ENCODE peak calls at places on chromosomes 16 and 17, in nine cellular contexts. I is T47D; M is effector memory CD4-positive, alpha-beta T cell; W is myocyte; U is NCI-H2029 treated with DMSO at 0.1 percent for 48 hours; P is astrocyte of the cerebellum; X is CD8-positive, alpha-beta memory T cell; A is activated naive CD4-positive, alpha-beta T cell treated with anti-CD3 and anti-CD28 coated beads, Interleukin-2, amount 10 ng/mL, durations not matched to agents 7 days and 5 days; J is stimulated activated CD4-positive, alpha-beta T cell treated with anti-CD3 and anti-CD28 coated beads, TNF-alpha, amount 100 ng/mL, for 24 hours. S is an unnamed sample.
A peak's percentile ranks its signal among the peaks of the same experiment; 100 is the strongest.

GRCh38 chr16:56279132-56279531 is 87.8 kb downstream of the GNAO1 start:
- DNase-seq in I (no peak), M (peak; percentile 55), W (no peak), U (no peak), P (no peak), X (peak; percentile 72), A (peak; percentile 75), J (peak; percentile 56), S (peak; percentile 57)

GRCh38 chr16:27239906-27240655 is 28.5 kb downstream of the NSMCE1 start:
- DNase-seq in I (no peak), M (no peak), W (no peak), U (no peak), P (no peak), X (no peak), A (peak; percentile 16), J (no peak), S (no peak)

GRCh38 chr17:60901222-60901621 is 223.6 kb downstream of the BCAS3 start:
- DNase-seq in I (no peak), M (no peak), W (peak; percentile 18), U (no peak), P (no peak), X (no peak), A (no peak), J (no peak), S (no peak)

GRCh38 chr17:81978901-81979298 is 1.5 kb downstream of the ASPSCR1 start:
- DNase-seq in I (no peak), M (no peak), W (no peak), U (no peak), P (no peak), X (no peak), A (no peak), J (no peak), S (no peak)

GRCh38 chr17:78839762-78840529 is 668 bp downstream of the USP36 start:
- DNase-seq in I (peak; percentile 40), M (peak; percentile 39), W (peak; percentile 37), U (no peak), P (no peak), X (peak; percentile 73), A (peak; percentile 71), J (peak; percentile 45), S (peak; percentile 73)

GRCh38 chr16:83906690-83907089 is 7.8 kb downstream of the MLYCD start:
- DNase-seq in I (no peak), M (no peak), W (no peak), U (no peak), P (no peak), X (no peak), A (no peak), J (no peak), S (no peak)

GRCh38 chr17:42408076-42408475 is 15.0 kb downstream of the CAVIN1 start:
- DNase-seq in I (no peak), M (no peak), W (peak; percentile 68), U (no peak), P (no peak), X (no peak), A (no peak), J (no peak), S (no peak)

GRCh38 chr16:72501739-72502653 is 330.0 kb upstream of the PMFBP1 start:
- DNase-seq in I (peak; percentile 54), M (no peak), W (peak; percentile 84), U (no peak), P (peak; percentile 71), X (no peak), A (peak; percentile 55), J (peak; percentile 22), S (no peak)

GRCh38 chr17:31740611-31741082 is 118.4 kb downstream of the COPRS start:
- DNase-seq in I (no peak), M (no peak), W (peak; percentile 76), U (no peak), P (no peak), X (no peak), A (no peak), J (no peak), S (no peak)

GRCh38 chr17:44137891-44138709 is 3.6 kb upstream of the HROB start:
- DNase-seq in I (peak; percentile 38), M (peak; percentile 49), W (peak; percentile 97), U (no peak), P (peak; percentile 96), X (peak; percentile 64), A (peak; percentile 61), J (peak; percentile 79), S (peak; percentile 10)

GRCh38 chr17:40448639-40449261 is 5.5 kb downstream of the IGFBP4 start:
- DNase-seq in I (no peak), M (no peak), W (no peak), U (no peak), P (no peak), X (no peak), A (no peak), J (no peak), S (no peak)

GRCh38 chr16:48182979-48183537 is 27.3 kb upstream of the ABCC12 start:
- DNase-seq in I (no peak), M (no peak), W (peak; percentile 70), U (peak; percentile 17), P (no peak), X (no peak), A (no peak), J (no peak), S (no peak)

GRCh38 chr16:6125483-6126259 is 1028.1 kb upstream of the EEF2KMT start:
- DNase-seq in I (no peak), M (no peak), W (no peak), U (no peak), P (peak; percentile 74), X (no peak), A (no peak), J (no peak), S (no peak)

GRCh38 chr17:78039581-78039980 is 81.1 kb downstream of the TNRC6C start:
- DNase-seq in I (no peak), M (no peak), W (peak; percentile 66), U (no peak), P (no peak), X (no peak), A (no peak), J (no peak), S (no peak)

GRCh38 chr17:9767432-9767991 is 23.9 kb downstream of the DHRS7C start:
- DNase-seq in I (no peak), M (no peak), W (peak; percentile 23), U (no peak), P (no peak), X (no peak), A (no peak), J (no peak), S (no peak)

GRCh38 chr16:27267037-27267677 is 1.4 kb downstream of the NSMCE1 start:
- DNase-seq in I (no peak), M (no peak), W (no peak), U (no peak), P (no peak), X (no peak), A (no peak), J (no peak), S (no peak)

GRCh38 chr16:10930755-10931093 is 11.5 kb downstream of the DEXI start:
- DNase-seq in I (no peak), M (no peak), W (no peak), U (no peak), P (no peak), X (no peak), A (no peak), J (no peak), S (no peak)

GRCh38 chr16:57381791-57382534 is 9.7 kb downstream of the CX3CL1 start:
- DNase-seq in I (no peak), M (no peak), W (no peak), U (no peak), P (no peak), X (no peak), A (no peak), J (no peak), S (no peak)

GRCh38 chr16:86508947-86509758 is 1.2 kb upstream of the FOXF1 start:
- DNase-seq in I (peak; percentile 98), M (no peak), W (peak; percentile 37), U (no peak), P (peak; percentile 45), X (no peak), A (peak; percentile 39), J (no peak), S (no peak)

GRCh38 chr17:74647871-74648672 is 24.5 kb upstream of the CD300E start:
- DNase-seq in I (no peak), M (no peak), W (no peak), U (no peak), P (no peak), X (no peak), A (no peak), J (no peak), S (no peak)

GRCh38 chr17:17493249-17493985 is 2.8 kb downstream of the RASD1 start:
- DNase-seq in I (peak; percentile 44), M (no peak), W (no peak), U (no peak), P (no peak), X (no peak), A (no peak), J (no peak), S (no peak)

GRCh38 chr17:79133986-79134385 is 59.4 kb downstream of the ENGASE start:
- DNase-seq in I (no peak), M (no peak), W (no peak), U (no peak), P (no peak), X (no peak), A (no peak), J (no peak), S (no peak)

GRCh38 chr17:44919885-44920564 is 4.7 kb upstream of the GFAP start:
- DNase-seq in I (peak; percentile 93), M (peak; percentile 30), W (peak; percentile 87), U (no peak), P (peak; percentile 63), X (peak; percentile 70), A (peak; percentile 78), J (peak; percentile 63), S (peak; percentile 45)

GRCh38 chr17:8479431-8479947 is 43.8 kb downstream of the NDEL1 start:
- DNase-seq in I (no peak), M (no peak), W (peak; percentile 79), U (no peak), P (peak; percentile 60), X (no peak), A (no peak), J (no peak), S (no peak)

GRCh38 chr16:11667824-11668589 is at the start of gene SNN:
- DNase-seq in I (peak; percentile 95), M (peak; percentile 76), W (peak; percentile 89), U (peak; percentile 38), P (peak; percentile 44), X (peak; percentile 89), A (peak; percentile 91), J (peak; percentile 88), S (peak; percentile 82)

GRCh38 chr17:49452173-49452572 is 37.5 kb upstream of the PHB1 start:
- DNase-seq in I (no peak), M (no peak), W (no peak), U (no peak), P (no peak), X (no peak), A (no peak), J (no peak), S (no peak)

GRCh38 chr17:43430936-43431649 is 32.3 kb downstream of the ARL4D start:
- DNase-seq in I (no peak), M (no peak), W (no peak), U (no peak), P (no peak), X (no peak), A (no peak), J (no peak), S (no peak)

GRCh38 chr17:66310528-66311148 is 8.2 kb downstream of the PRKCA start:
- DNase-seq in I (no peak), M (no peak), W (no peak), U (no peak), P (no peak), X (no peak), A (no peak), J (peak; percentile 31), S (no peak)

GRCh38 chr17:50469671-50470305 is 1.1 kb upstream of the CHAD start:
- DNase-seq in I (no peak), M (no peak), W (peak; percentile 90), U (no peak), P (no peak), X (no peak), A (peak; percentile 18), J (no peak), S (no peak)

GRCh38 chr17:2931426-2931825 is 132.0 kb downstream of the OR1D5 start:
- DNase-seq in I (no peak), M (no peak), W (no peak), U (no peak), P (no peak), X (no peak), A (no peak), J (no peak), S (no peak)

GRCh38 chr16:10770907-10771306 is 27.3 kb downstream of the NUBP1 start:
- DNase-seq in I (no peak), M (no peak), W (no peak), U (no peak), P (no peak), X (no peak), A (peak; percentile 47), J (no peak), S (no peak)